ENCODE peak calls at places on chromosome 15, in seven cellular contexts. C, S, W, Q, E, V and Z are unnamed samples.

GRCh38 chr15:57550640-57551039 is 41.1 kb upstream of the MYZAP start:
- DNase-seq in E (no peak), V (no peak), W (no peak), Q (no peak), S (peak), C (no peak), Z (peak)

GRCh38 chr15:28952666-28953491 is 67.1 kb downstream of the APBA2 start:
- DNase-seq in C (no peak), S (no peak), Q (no peak), E (no peak), W (no peak), V (peak), Z (no peak)

GRCh38 chr15:39462691-39463090 is 118.2 kb upstream of the THBS1 start:
- DNase-seq in Q (no peak), V (no peak), E (no peak), S (no peak), C (no peak), W (peak), Z (no peak)

GRCh38 chr15:33201376-33202189 is 7.1 kb upstream of the FMN1 start:
- DNase-seq in C (peak), E (peak), S (no peak), V (no peak), W (peak), Q (peak), Z (no peak)

GRCh38 chr15:85840079-85840801 is 45.5 kb upstream of the KLHL25 start:
- DNase-seq in Q (peak), S (peak), V (peak), C (peak), W (peak), E (peak), Z (peak)

GRCh38 chr15:88029696-88030095 is 226.8 kb downstream of the NTRK3 start:
- DNase-seq in V (no peak), Q (no peak), E (peak), W (no peak), S (no peak), C (no peak), Z (no peak)

GRCh38 chr15:35506272-35506870 is 39.6 kb downstream of the DPH6 start:
- DNase-seq in W (no peak), E (peak), S (no peak), V (no peak), Q (no peak), C (no peak), Z (no peak)

GRCh38 chr15:63015618-63016017 is 26.9 kb upstream of the TPM1 start:
- DNase-seq in S (no peak), E (no peak), C (no peak), Q (no peak), W (peak), V (no peak), Z (peak)

GRCh38 chr15:62436235-62436634 is 271.1 kb upstream of the C2CD4B start:
- DNase-seq in S (no peak), C (no peak), V (no peak), W (no peak), Q (no peak), E (no peak), Z (no peak)

GRCh38 chr15:72599855-72600464 is 54.5 kb upstream of the GOLGA6B start:
- DNase-seq in C (peak), Q (peak), W (peak), E (peak), S (no peak), V (no peak), Z (no peak)

GRCh38 chr15:89127054-89127702 is 38.9 kb downstream of the ABHD2 start:
- DNase-seq in S (no peak), Q (no peak), C (no peak), W (no peak), E (no peak), V (no peak), Z (no peak)

GRCh38 chr15:41281236-41281635 is 50.2 kb downstream of the CHP1 start:
- DNase-seq in W (peak), C (no peak), S (no peak), V (no peak), E (no peak), Q (no peak), Z (no peak)

GRCh38 chr15:76345880-76346665 is 9.5 kb downstream of the ISL2 start:
- DNase-seq in Q (no peak), C (peak), W (no peak), S (no peak), E (peak), V (no peak), Z (no peak)

GRCh38 chr15:66023322-66023972 is 154.2 kb downstream of the RAB11A start:
- DNase-seq in Q (no peak), S (no peak), V (no peak), E (peak), W (no peak), C (no peak), Z (no peak)

GRCh38 chr15:70504305-70504951 is 258.9 kb downstream of the UACA start:
- DNase-seq in E (no peak), V (no peak), W (peak), Q (no peak), C (no peak), S (peak), Z (peak)

GRCh38 chr15:83843511-83843910 is 189.6 kb downstream of the ADAMTSL3 start:
- DNase-seq in W (peak), C (no peak), E (no peak), V (no peak), Q (no peak), S (no peak), Z (no peak)

GRCh38 chr15:73273181-73274002 is 95.4 kb downstream of the HCN4 start:
- DNase-seq in V (no peak), E (peak), Q (peak), S (no peak), C (peak), W (peak), Z (peak)

GRCh38 chr15:99925661-99926461 is 192.6 kb upstream of the LYSMD4 start:
- DNase-seq in W (no peak), S (peak), Q (peak), E (peak), C (no peak), V (peak), Z (peak)

GRCh38 chr15:70268698-70269251 is 171.1 kb upstream of the TLE3 start:
- DNase-seq in E (no peak), V (no peak), Q (no peak), S (no peak), W (no peak), C (no peak), Z (no peak)

GRCh38 chr15:28967071-28967470 is 81.3 kb downstream of the APBA2 start:
- DNase-seq in V (no peak), Q (no peak), W (peak), E (no peak), C (no peak), S (no peak), Z (no peak)

GRCh38 chr15:90300988-90301715 is 35.7 kb downstream of the NGRN start:
- DNase-seq in S (peak), E (peak), V (peak), W (peak), Q (peak), C (no peak), Z (peak)

GRCh38 chr15:69035205-69035917 is 20.9 kb downstream of the NOX5 start:
- DNase-seq in S (no peak), Q (peak), E (peak), W (no peak), C (no peak), V (no peak), Z (no peak)

GRCh38 chr15:89139613-89140499 is 51.6 kb downstream of the ABHD2 start:
- DNase-seq in C (no peak), E (peak), W (no peak), Q (no peak), S (no peak), V (no peak), Z (peak)

GRCh38 chr15:41154412-41154811 is 38.3 kb upstream of the INO80 start:
- DNase-seq in V (no peak), C (no peak), Q (no peak), S (no peak), W (peak), E (no peak), Z (no peak)

GRCh38 chr15:72967836-72968530 is 84.3 kb upstream of the NEO1 start:
- DNase-seq in W (no peak), V (no peak), C (no peak), E (no peak), Q (peak), S (no peak), Z (no peak)

GRCh38 chr15:70154440-70155347 is 57.0 kb upstream of the TLE3 start:
- DNase-seq in Q (peak), E (peak), W (peak), S (peak), V (no peak), C (no peak), Z (no peak)

GRCh38 chr15:61049934-61050333 is 179.2 kb downstream of the RORA start:
- DNase-seq in E (no peak), C (no peak), Q (no peak), S (no peak), W (peak), V (no peak), Z (no peak)

GRCh38 chr15:49865925-49866757 is 245.3 kb downstream of the DTWD1 start:
- DNase-seq in C (no peak), W (peak), V (no peak), E (no peak), Q (no peak), S (no peak), Z (no peak)

GRCh38 chr15:73305331-73306211 is 63.2 kb downstream of the HCN4 start:
- DNase-seq in W (peak), E (peak), V (no peak), S (no peak), C (no peak), Q (peak), Z (no peak)

GRCh38 chr15:28006116-28006911 is 92.8 kb downstream of the OCA2 start:
- DNase-seq in W (no peak), V (no peak), C (no peak), S (no peak), E (no peak), Q (no peak), Z (no peak)

GRCh38 chr15:31471731-31472430 is 145.2 kb downstream of the KLF13 start:
- DNase-seq in C (no peak), Q (no peak), S (no peak), E (no peak), V (peak), W (peak), Z (no peak)

GRCh38 chr15:64985382-64986033 is 4.2 kb downstream of the SPG21 start:
- DNase-seq in E (no peak), S (no peak), W (peak), Q (no peak), C (no peak), V (no peak), Z (no peak)

GRCh38 chr15:58179206-58179605 is 41.0 kb downstream of the AQP9 start:
- DNase-seq in E (no peak), W (no peak), S (no peak), V (no peak), Q (no peak), C (no peak), Z (no peak)